ENCODE peak calls at places on chromosomes 5 and 9, in eight cellular contexts. One of them, this sample, is unnamed.

GRCh38 chr9:6999788-7000187 is 242.0 kb downstream of the KDM4C start:
- DNase-seq in mammary epithelial cell: no peak
- DNase-seq in NCI-H2081: no peak
- DNase-seq in GM03348: no peak
- DNase-seq in T-helper 9 cell: no peak
- DNase-seq in iPS-NIHi11: no peak
- DNase-seq in GM23338: no peak
- DNase-seq in astrocyte of the spinal cord: no peak
- DNase-seq in this sample: no peak

GRCh38 chr9:23041466-23041865 is 594.8 kb downstream of the DMRTA1 start:
- DNase-seq in mammary epithelial cell: no peak
- DNase-seq in NCI-H2081: no peak
- DNase-seq in GM03348: no peak
- DNase-seq in T-helper 9 cell: no peak
- DNase-seq in iPS-NIHi11: no peak
- DNase-seq in GM23338: no peak
- DNase-seq in astrocyte of the spinal cord: no peak
- DNase-seq in this sample: no peak

GRCh38 chr9:87004016-87004415 is 56.7 kb upstream of the GAS1 start:
- DNase-seq in mammary epithelial cell: peak
- DNase-seq in NCI-H2081: no peak
- DNase-seq in GM03348: no peak
- DNase-seq in T-helper 9 cell: no peak
- DNase-seq in iPS-NIHi11: no peak
- DNase-seq in GM23338: no peak
- DNase-seq in astrocyte of the spinal cord: no peak
- DNase-seq in this sample: no peak

GRCh38 chr9:29285818-29286217 is 1712.5 kb upstream of the C9orf72 start:
- DNase-seq in mammary epithelial cell: peak
- DNase-seq in NCI-H2081: peak
- DNase-seq in GM03348: no peak
- DNase-seq in T-helper 9 cell: no peak
- DNase-seq in iPS-NIHi11: no peak
- DNase-seq in GM23338: peak
- DNase-seq in astrocyte of the spinal cord: peak
- DNase-seq in this sample: no peak

GRCh38 chr5:65482280-65482726 is 583 bp upstream of the ADAMTS6 start:
- DNase-seq in mammary epithelial cell: peak
- DNase-seq in NCI-H2081: no peak
- DNase-seq in GM03348: peak
- DNase-seq in T-helper 9 cell: no peak
- DNase-seq in iPS-NIHi11: no peak
- DNase-seq in GM23338: no peak
- DNase-seq in astrocyte of the spinal cord: peak
- DNase-seq in this sample: no peak

GRCh38 chr5:157143127-157143959 is 678 bp upstream of the MED7 start:
- DNase-seq in mammary epithelial cell: no peak
- DNase-seq in NCI-H2081: peak
- DNase-seq in GM03348: peak
- DNase-seq in T-helper 9 cell: peak
- DNase-seq in iPS-NIHi11: peak
- DNase-seq in GM23338: peak
- DNase-seq in astrocyte of the spinal cord: peak
- DNase-seq in this sample: peak

GRCh38 chr5:106675674-106676073 is 995.1 kb downstream of the EFNA5 start:
- DNase-seq in mammary epithelial cell: no peak
- DNase-seq in NCI-H2081: no peak
- DNase-seq in GM03348: no peak
- DNase-seq in T-helper 9 cell: no peak
- DNase-seq in iPS-NIHi11: no peak
- DNase-seq in GM23338: no peak
- DNase-seq in astrocyte of the spinal cord: no peak
- DNase-seq in this sample: no peak

GRCh38 chr9:115122937-115123336 is 5.0 kb upstream of the TNC start:
- DNase-seq in mammary epithelial cell: no peak
- DNase-seq in NCI-H2081: no peak
- DNase-seq in GM03348: no peak
- DNase-seq in T-helper 9 cell: no peak
- DNase-seq in iPS-NIHi11: no peak
- DNase-seq in GM23338: no peak
- DNase-seq in astrocyte of the spinal cord: no peak
- DNase-seq in this sample: no peak

GRCh38 chr5:168424506-168425298 is 61.6 kb upstream of the RARS1 start:
- DNase-seq in mammary epithelial cell: no peak
- DNase-seq in NCI-H2081: no peak
- DNase-seq in GM03348: peak
- DNase-seq in T-helper 9 cell: no peak
- DNase-seq in iPS-NIHi11: no peak
- DNase-seq in GM23338: no peak
- DNase-seq in astrocyte of the spinal cord: peak
- DNase-seq in this sample: no peak

This sample was measured in T-helper 22 cell.